ENCODE peak calls at places on chromosomes 7 and 10, in eight cellular contexts. J is fibroblast of the aortic adventitia, K is HFFc6, T is astrocyte of the spinal cord, N is GM06990, B is AG09309, A is glutamatergic neuron, X is SK-N-SH. V is an unnamed sample.

GRCh38 chr10:119129721-119130120 is 25.8 kb downstream of the DENND10 start:
- DNase-seq in X (no peak), J (no peak), A (no peak), T (no peak), B (no peak), K (no peak), N (no peak), V (no peak)

GRCh38 chr10:18005781-18006456 is 54.2 kb downstream of the SLC39A12 start:
- DNase-seq in K (no peak), N (no peak), J (peak; percentile 76), A (no peak), T (peak; percentile 91), X (no peak), B (no peak), V (no peak)

GRCh38 chr10:60312818-60313588 is 76.7 kb downstream of the ANK3 start:
- DNase-seq in X (no peak), T (peak; percentile 66), B (peak; percentile 38), A (no peak), N (no peak), J (peak; percentile 74), K (peak; percentile 50), V (no peak)

GRCh38 chr10:3136763-3137611 is 35.6 kb downstream of the PITRM1 start:
- DNase-seq in T (peak; percentile 16), X (no peak), N (no peak), J (peak; percentile 96), B (peak; percentile 63), A (no peak), K (no peak), V (no peak)

GRCh38 chr7:45178241-45179225 is 20.9 kb downstream of the RAMP3 start:
- DNase-seq in J (no peak), T (no peak), A (no peak), X (peak; percentile 65), K (no peak), N (no peak), B (no peak), V (peak; percentile 43)

GRCh38 chr7:143256932-143257331 is 6.3 kb upstream of the GSTK1 start:
- DNase-seq in K (no peak), B (no peak), T (no peak), J (no peak), X (no peak), N (no peak), A (no peak), V (no peak)

GRCh38 chr10:110414563-110415309 is 83.0 kb upstream of the DUSP5 start:
- DNase-seq in J (no peak), T (no peak), K (peak; percentile 58), A (no peak), N (peak; percentile 89), X (no peak), B (no peak), V (no peak)

GRCh38 chr10:13422800-13423199 is 74.7 kb upstream of the SEPHS1 start:
- DNase-seq in B (no peak), T (no peak), J (no peak), A (no peak), N (no peak), X (no peak), K (no peak), V (no peak)

GRCh38 chr7:15801565-15801964 is 115.1 kb upstream of the MEOX2 start:
- DNase-seq in N (no peak), X (no peak), B (peak; percentile 29), K (peak; percentile 47), A (no peak), J (peak; percentile 81), T (peak; percentile 89), V (no peak)

GRCh38 chr10:12396093-12396492 is 46.7 kb downstream of the CAMK1D start:
- DNase-seq in J (no peak), B (no peak), A (no peak), K (no peak), N (no peak), X (no peak), T (no peak), V (no peak)

GRCh38 chr10:60728056-60728455 is 50.2 kb upstream of the CDK1 start:
- DNase-seq in X (no peak), T (no peak), N (no peak), B (no peak), J (no peak), K (no peak), A (no peak), V (no peak)

GRCh38 chr7:16350634-16351033 is 70.7 kb downstream of the CRPPA start:
- DNase-seq in T (no peak), A (no peak), N (no peak), K (no peak), J (no peak), B (no peak), X (no peak), V (no peak)

GRCh38 chr10:22700489-22700888 is 13.9 kb downstream of the PIP4K2A start:
- DNase-seq in K (no peak), T (no peak), A (no peak), N (no peak), X (no peak), B (no peak), J (no peak), V (no peak)

GRCh38 chr10:1715821-1716220 is 21.5 kb downstream of the ADARB2 start:
- DNase-seq in T (no peak), K (no peak), J (no peak), X (no peak), A (no peak), B (no peak), N (peak; percentile 72), V (peak; percentile 16)

GRCh38 chr7:17056491-17057142 is 174.8 kb upstream of the AGR3 start:
- DNase-seq in A (no peak), N (no peak), T (peak; percentile 27), X (no peak), B (no peak), J (peak; percentile 51), K (peak; percentile 63), V (no peak)

GRCh38 chr10:133474833-133475734 is 21.3 kb downstream of the SCART1 start:
- DNase-seq in X (peak; percentile 11), K (no peak), J (no peak), A (no peak), N (no peak), B (no peak), T (no peak), V (no peak)

GRCh38 chr7:149854611-149855367 is 16.6 kb downstream of the ZNF862 start:
- DNase-seq in A (no peak), B (no peak), X (peak; percentile 81), N (no peak), K (peak; percentile 47), J (peak; percentile 11), T (peak; percentile 61), V (peak; percentile 86)

GRCh38 chr7:17370901-17371550 is 72.6 kb downstream of the AHR start:
- DNase-seq in J (peak; percentile 26), N (no peak), A (no peak), B (no peak), K (no peak), X (no peak), T (peak; percentile 65), V (no peak)

DNA sequence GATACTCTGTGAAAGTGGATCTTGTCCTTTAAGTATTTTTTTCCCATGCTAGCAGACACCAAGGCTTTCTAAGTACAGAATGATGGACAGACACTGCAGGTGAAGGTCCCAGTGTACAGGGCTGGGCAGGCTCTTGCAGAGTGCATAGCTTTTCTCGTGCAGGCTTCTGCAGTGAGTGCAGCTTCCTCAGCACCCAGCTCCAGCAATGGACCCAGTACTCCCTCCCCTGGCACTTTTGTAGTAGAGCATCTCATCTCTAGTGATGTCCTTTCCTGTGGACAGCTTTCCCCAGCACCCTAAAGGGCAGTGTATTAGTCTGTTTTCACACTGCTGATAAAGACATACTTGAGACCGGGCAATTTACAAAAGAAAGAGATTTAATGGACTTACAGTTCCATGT is 104.3 kb downstream of the CUL2 start:
- DNase-seq in T (no peak), K (no peak), J (peak; percentile 27), N (no peak), A (no peak), X (no peak), B (no peak), V (peak; percentile 34)
- TF ChIP-seq CTCF in T (peak; percentile 42), K (peak; percentile 54), J (peak; percentile 36), N (no peak), A (no peak), X (no peak), B (peak; percentile 53), V (peak; percentile 60)

DNA sequence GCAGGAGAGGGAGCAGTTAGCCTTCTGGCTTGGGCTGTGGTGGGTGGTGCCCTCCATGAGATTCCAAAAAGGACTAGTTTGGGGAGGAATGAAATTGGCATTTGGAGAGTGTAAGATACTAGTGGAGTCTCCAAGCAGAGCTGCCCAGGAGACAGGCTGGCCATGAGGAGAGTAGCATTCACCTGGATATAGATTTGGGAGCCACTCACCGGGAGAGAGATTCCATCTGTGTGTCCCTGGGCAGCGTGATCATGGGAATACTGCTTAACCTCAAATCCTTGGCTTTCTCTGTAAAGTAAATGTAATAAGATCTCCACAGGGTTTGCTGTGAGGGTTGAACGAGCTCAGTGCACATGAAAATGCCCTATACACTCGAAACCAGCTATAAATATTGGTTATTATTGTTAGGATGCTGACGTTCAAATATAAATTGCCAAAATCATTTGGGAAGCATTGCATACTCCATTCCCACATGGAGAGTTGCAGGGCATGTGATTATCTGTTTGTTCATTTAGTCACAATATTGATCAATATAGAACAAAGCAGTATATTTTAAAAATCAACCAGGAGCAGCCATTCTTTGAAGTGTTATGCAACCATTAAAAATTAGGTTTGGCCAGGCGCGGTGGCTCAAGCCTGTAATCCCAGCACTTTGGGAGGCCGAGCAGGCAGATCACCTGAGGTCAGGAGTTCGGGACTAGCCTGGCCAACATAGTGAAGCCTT is 143.7 kb downstream of the CUX1 start:
- DNase-seq in A (no peak), B (no peak), K (no peak), T (no peak), X (no peak), J (no peak), N (no peak), V (no peak)
- TF ChIP-seq CTCF in A (no peak), B (no peak), K (no peak), T (no peak), X (no peak), J (no peak), N (no peak), V (no peak)

GRCh38 chr7:71752171-71752935 is 620.4 kb downstream of the GALNT17 start:
- DNase-seq in X (peak; percentile 89), T (no peak), K (no peak), B (no peak), J (no peak), N (peak; percentile 70), A (peak; percentile 91), V (peak; percentile 72)
- TF ChIP-seq CTCF in X (peak; percentile 70), T (peak; percentile 56), K (peak; percentile 73), B (peak; percentile 50), J (no peak), N (peak; percentile 37), A (peak; percentile 91), V (peak; percentile 85)

GRCh38 chr7:26397326-26397725 is 105.7 kb downstream of the SNX10 start:
- DNase-seq in A (no peak), J (no peak), B (no peak), X (peak; percentile 32), T (no peak), N (no peak), K (no peak), V (peak; percentile 95)

GRCh38 chr7:26397786-26398435 is 106.2 kb downstream of the SNX10 start:
- DNase-seq in X (peak; percentile 89), K (no peak), A (peak; percentile 68), T (no peak), J (no peak), N (no peak), B (no peak), V (peak; percentile 81)

GRCh38 chr7:26398436-26399308 is 107.0 kb downstream of the SNX10 start:
- DNase-seq in J (peak; percentile 26), T (peak; percentile 13), X (peak; percentile 97), N (peak; percentile 94), K (no peak), B (no peak), A (peak; percentile 78), V (peak; percentile 75)

GRCh38 chr7:26399747-26400146 is 108.1 kb downstream of the SNX10 start:
- DNase-seq in B (no peak), K (no peak), A (no peak), T (no peak), J (no peak), N (no peak), X (peak; percentile 27), V (no peak)

GRCh38 chr7:26399309-26399610 is 107.6 kb downstream of the SNX10 start:
- DNase-seq in T (peak; percentile 33), A (peak; percentile 55), J (no peak), K (peak; percentile 16), X (peak; percentile 83), B (no peak), N (no peak), V (peak; percentile 65)
- TF ChIP-seq CTCF in T (peak; percentile 32), A (no peak), J (peak; percentile 15), K (peak; percentile 17), X (no peak), B (peak; percentile 7), N (no peak), V (peak; percentile 67)

V was measured in WERI-Rb-1.